ENCODE peak calls at places on chromosomes 3 and 15, in six cellular contexts. Z is esophagus muscularis mucosa, M is stomach, N is transverse colon, K is HepG2, H is GM12878. J is an unnamed sample.

GRCh38 chr3:4664412-4664811 is 171.3 kb downstream of the ITPR1 start:
- DNase-seq in Z (no peak), M (no peak), N (no peak), K (no peak), H (no peak), J (no peak)

GRCh38 chr15:60392986-60393811 is 4.6 kb downstream of the ANXA2 start:
- DNase-seq in Z (no peak), M (peak), N (peak), K (peak), H (no peak), J (peak)

GRCh38 chr3:62445267-62445666 is 71.9 kb upstream of the FEZF2 start:
- DNase-seq in Z (no peak), M (no peak), N (no peak), K (peak), H (peak), J (no peak)

GRCh38 chr3:12891985-12892839 is 50.8 kb upstream of the RPL32 start:
- DNase-seq in Z (no peak), M (peak), N (peak), K (peak), H (no peak), J (no peak)

GRCh38 chr3:194830401-194830800 is 144.7 kb downstream of the FAM43A start:
- DNase-seq in Z (no peak), M (no peak), N (no peak), K (no peak), H (no peak), J (no peak)

GRCh38 chr15:93217343-93217742 is 128.3 kb upstream of the RGMA start:
- DNase-seq in Z (peak), M (no peak), N (no peak), K (no peak), H (no peak), J (no peak)

GRCh38 chr3:59877679-59878427 is 828.0 kb upstream of the CFAP20DC start:
- DNase-seq in Z (no peak), M (no peak), N (no peak), K (no peak), H (no peak), J (no peak)

GRCh38 chr15:67125589-67126502 is 60.4 kb downstream of the SMAD3 start:
- DNase-seq in Z (peak), M (peak), N (no peak), K (no peak), H (no peak), J (peak)

GRCh38 chr3:72487078-72487765 is 361.0 kb downstream of the SHQ1 start:
- DNase-seq in Z (peak), M (peak), N (peak), K (peak), H (no peak), J (peak)

DNA sequence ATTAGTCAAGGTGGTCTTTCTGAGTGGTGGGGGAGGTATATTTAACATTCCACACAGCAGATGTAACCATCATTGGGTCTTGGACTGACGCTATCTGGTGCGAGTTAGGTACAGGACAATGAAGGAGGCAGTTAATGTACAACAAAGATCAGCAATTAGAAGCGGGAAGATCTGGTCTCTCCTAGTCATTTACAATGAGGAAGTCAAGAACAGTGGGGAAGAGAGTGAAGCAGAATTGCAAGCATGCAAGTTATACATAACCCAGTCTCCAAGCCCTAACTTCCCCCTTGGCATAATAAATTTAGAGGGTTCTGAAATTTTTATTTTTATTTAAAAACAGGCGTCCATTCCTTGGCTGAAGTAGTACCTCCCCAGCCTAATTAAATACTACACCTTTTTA is 14.1 kb downstream of the GPD1L start:
- DNase-seq in Z (no peak), M (no peak), N (no peak), K (no peak), H (no peak), J (no peak)
- TF ChIP-seq POLR2AphosphoS5 in Z (no peak), M (no peak), N (no peak), K (no peak), H (no peak), J (no peak)

DNA sequence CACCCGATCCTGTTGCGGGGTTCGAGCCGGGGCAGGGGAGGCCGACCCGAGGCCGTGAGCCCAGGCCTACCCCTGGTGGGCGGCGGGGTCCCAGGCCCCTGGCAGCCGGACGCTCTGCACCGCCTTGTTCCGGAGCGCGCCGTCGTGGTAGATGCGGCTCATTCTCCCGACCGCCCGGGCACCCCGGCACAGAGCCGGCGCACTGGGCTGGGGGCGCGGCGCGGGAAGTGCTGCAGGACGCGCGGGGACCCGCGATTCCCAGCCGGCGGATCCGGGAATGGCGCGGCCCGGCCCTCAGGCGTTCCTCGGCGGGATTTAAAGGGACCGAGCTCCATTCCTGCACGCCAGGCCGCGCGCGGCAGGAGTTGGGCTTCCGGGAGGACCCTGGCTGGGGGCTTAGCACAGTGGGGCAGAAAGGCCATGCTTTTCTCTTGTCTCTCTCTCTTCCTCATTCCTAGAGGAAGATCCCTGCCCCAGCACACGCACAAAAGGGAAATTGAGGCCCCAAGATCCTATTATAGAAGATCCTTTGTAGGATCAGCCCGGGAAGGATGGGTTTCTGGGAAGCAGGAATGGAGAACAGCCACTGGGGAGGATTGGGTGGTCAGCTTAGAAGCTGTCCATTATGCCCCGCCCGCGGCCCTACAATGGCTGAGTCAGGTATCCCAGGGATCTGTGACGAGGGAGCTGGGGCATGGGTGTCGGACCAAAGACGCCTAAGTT is at the start of gene ARPIN:
- DNase-seq in Z (no peak), M (peak), N (peak), K (peak), H (no peak), J (peak)
- TF ChIP-seq POLR2A in Z (no peak), M (no peak), N (no peak), K (no peak), H (no peak), J (no peak)

DNA sequence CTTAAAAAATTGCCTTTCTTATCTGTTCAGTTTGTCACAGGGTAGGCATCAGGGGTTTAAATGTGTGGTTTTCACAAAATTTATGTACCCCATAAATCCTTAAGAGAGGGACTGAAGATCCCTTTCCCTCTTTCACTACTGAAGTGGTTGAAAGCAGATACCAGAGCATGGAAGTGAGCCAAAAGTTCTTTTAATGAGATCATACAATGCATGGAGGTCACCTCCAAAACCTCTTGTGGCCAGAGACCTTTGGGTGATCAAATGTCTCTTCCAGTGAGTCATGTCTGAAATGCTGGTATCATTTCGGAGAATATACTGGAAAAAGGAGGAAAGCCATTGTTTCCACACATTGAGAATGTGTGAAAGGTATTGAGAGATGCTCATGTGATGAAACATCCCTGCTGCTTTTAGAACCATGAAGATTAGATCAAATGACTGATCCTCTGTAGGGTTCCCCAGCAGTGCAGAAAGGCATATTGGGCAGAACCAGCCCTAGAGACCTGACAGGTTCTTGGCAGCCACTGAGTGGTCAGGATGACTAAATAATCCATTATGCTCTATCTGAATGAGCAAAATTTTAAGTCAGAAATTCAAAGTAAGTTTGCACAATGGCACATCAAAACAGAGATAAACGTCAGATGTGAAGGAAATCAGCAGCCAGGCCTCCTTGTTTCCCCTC is 165.8 kb upstream of the SLC2A2 start:
- DNase-seq in Z (no peak), M (no peak), N (no peak), K (no peak), H (no peak), J (no peak)
- TF ChIP-seq EP300 in Z (no peak), M (no peak), N (no peak), K (no peak), H (no peak), J (no peak)

GRCh38 chr3:157442729-157443128 is 6.1 kb downstream of the PTX3 start:
- DNase-seq in Z (no peak), M (no peak), N (no peak), K (no peak), H (no peak), J (no peak)

GRCh38 chr3:157444789-157445188 is 8.1 kb downstream of the PTX3 start:
- DNase-seq in Z (no peak), M (no peak), N (no peak), K (no peak), H (no peak), J (no peak)

GRCh38 chr3:157445897-157446296 is 9.2 kb downstream of the PTX3 start:
- DNase-seq in Z (no peak), M (no peak), N (no peak), K (no peak), H (no peak), J (no peak)

GRCh38 chr3:157441102-157441622 is 4.5 kb downstream of the PTX3 start:
- DNase-seq in Z (no peak), M (no peak), N (no peak), K (no peak), H (no peak), J (no peak)

GRCh38 chr3:157443873-157444770 is 7.5 kb downstream of the PTX3 start:
- DNase-seq in Z (no peak), M (no peak), N (no peak), K (no peak), H (no peak), J (no peak)
- TF ChIP-seq POLR2AphosphoS5 in Z (no peak), M (no peak), N (no peak), K (no peak), H (no peak), J (no peak)

GRCh38 chr3:195892105-195892354 is 16.3 kb downstream of the TNK2 start:
- DNase-seq in Z (no peak), M (no peak), N (no peak), K (no peak), H (no peak), J (no peak)

GRCh38 chr3:195893121-195893449 is 15.3 kb downstream of the TNK2 start:
- DNase-seq in Z (no peak), M (no peak), N (no peak), K (no peak), H (no peak), J (no peak)

GRCh38 chr3:195891431-195892104 is 16.8 kb downstream of the TNK2 start:
- DNase-seq in Z (no peak), M (no peak), N (no peak), K (no peak), H (no peak), J (no peak)

GRCh38 chr3:195893516-195893915 is 14.8 kb downstream of the TNK2 start:
- DNase-seq in Z (no peak), M (no peak), N (no peak), K (no peak), H (no peak), J (no peak)

GRCh38 chr3:195892355-195893120 is 15.8 kb downstream of the TNK2 start:
- DNase-seq in Z (no peak), M (no peak), N (peak), K (peak), H (no peak), J (no peak)
- TF ChIP-seq POLR2A in Z (no peak), M (no peak), N (no peak), K (no peak), H (no peak), J (no peak)

DNA sequence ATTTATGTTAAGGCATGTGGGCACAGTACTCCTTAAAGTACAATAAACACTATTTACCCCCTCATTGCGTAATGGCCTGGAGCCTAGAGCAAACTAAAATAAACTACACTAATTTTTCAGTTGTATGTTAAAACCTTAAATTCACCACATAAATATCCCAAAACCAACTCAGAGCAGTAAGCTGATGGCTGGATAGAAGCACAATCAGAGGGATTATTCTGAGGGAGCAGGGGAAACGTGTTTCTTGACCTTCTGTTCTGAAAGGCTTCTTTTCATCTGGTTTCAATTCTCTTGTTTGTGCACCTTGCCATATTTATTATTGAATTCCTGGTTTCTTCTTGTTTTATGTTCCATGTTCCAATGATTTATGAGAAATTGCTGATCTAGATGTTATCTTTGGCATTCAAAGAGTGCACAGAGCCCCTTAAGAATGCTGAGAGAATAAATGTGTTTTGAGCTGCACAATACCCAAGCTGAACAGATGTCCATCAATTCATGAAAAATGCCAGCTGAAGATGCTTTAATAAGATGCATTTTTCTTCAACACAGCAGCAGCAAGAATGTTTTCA is 29.6 kb downstream of the RPL22L1 start:
- DNase-seq in Z (no peak), M (no peak), N (no peak), K (no peak), H (no peak), J (no peak)
- TF ChIP-seq EP300 in Z (no peak), M (no peak), N (no peak), K (no peak), H (no peak), J (no peak)

GRCh38 chr3:15601399-15602145 is at the start of the genes BTD and HACL1:
- DNase-seq in Z (peak), M (peak), N (peak), K (peak), H (peak), J (peak)
- TF ChIP-seq POLR2AphosphoS5 in Z (peak), M (peak), N (peak), K (peak), H (peak), J (peak)

J was measured in suprapubic skin.